ENCODE peak calls at places on chromosome 2, in six cellular contexts. E is breast epithelium; V is Peyer's patch; M is H9; D is naive thymus-derived CD4-positive, alpha-beta T cell; A is CD4-positive, CD25-positive, alpha-beta regulatory T cell. O is an unnamed sample. For H3K27me3 and H3K4me1, the result is how much of the 10 kb centered on the place peaks cover.

GRCh38 chr2:177525351-177525750 is 132.8 kb downstream of the AGPS start:
- DNase-seq in E (no peak), V (no peak), M (no peak), D (no peak), A (no peak), O (no peak)

GRCh38 chr2:27891820-27892105 is 1.2 kb downstream of the BABAM2 start:
- DNase-seq in E (no peak), V (no peak), M (no peak), D (no peak), A (no peak), O (no peak)

GRCh38 chr2:215879977-215880940 is 133.1 kb downstream of the MREG start:
- DNase-seq in E (no peak), V (no peak), M (no peak), D (no peak), A (no peak), O (no peak)

GRCh38 chr2:189559579-189560272 is 20.9 kb downstream of the SLC40A1 start:
- DNase-seq in E (no peak), V (no peak), M (no peak), D (no peak), A (no peak), O (no peak)

GRCh38 chr2:20958176-20958575 is 85.7 kb downstream of the APOB start:
- DNase-seq in E (no peak), V (no peak), M (no peak), D (no peak), A (no peak), O (no peak)

GRCh38 chr2:173271825-173272224 is 82.8 kb upstream of the CDCA7 start:
- DNase-seq in E (no peak), V (no peak), M (no peak), D (no peak), A (no peak), O (no peak)

GRCh38 chr2:120539937-120540718 is 194.2 kb downstream of the INHBB start:
- DNase-seq in E (peak), V (no peak), M (no peak), D (no peak), A (no peak), O (no peak)

GRCh38 chr2:53970095-53970897 is 497 bp downstream of the PSME4 start:
- DNase-seq in E (peak), V (no peak), M (peak), D (peak), A (peak), O (peak)

GRCh38 chr2:53053958-53054357 is 713.6 kb upstream of the CHAC2 start:
- DNase-seq in E (no peak), V (no peak), M (no peak), D (no peak), A (no peak), O (no peak)

GRCh38 chr2:174074831-174075230 is 109.7 kb upstream of the SP3 start:
- DNase-seq in E (no peak), V (no peak), M (no peak), D (no peak), A (no peak), O (no peak)

GRCh38 chr2:130759906-130760753 is 4.8 kb downstream of the AMER3 start:
- DNase-seq in E (no peak), V (no peak), M (no peak), D (no peak), A (no peak), O (no peak)

GRCh38 chr2:37459095-37459981 is 114.9 kb downstream of the QPCT start:
- DNase-seq in E (no peak), V (no peak), M (no peak), D (no peak), A (no peak), O (no peak)

GRCh38 chr2:131754929-131755720 is 227.4 kb downstream of the CCDC74A start:
- DNase-seq in E (no peak), V (no peak), M (no peak), D (no peak), A (no peak), O (no peak)

GRCh38 chr2:173898178-173898668 is 67.0 kb downstream of the SP3 start:
- DNase-seq in E (no peak), V (no peak), M (no peak), D (no peak), A (no peak), O (no peak)

GRCh38 chr2:136067465-136067864 is 50.5 kb downstream of the CXCR4 start:
- DNase-seq in E (peak), V (no peak), M (no peak), D (no peak), A (no peak), O (no peak)

GRCh38 chr2:144449028-144449406 is 70.9 kb downstream of the ZEB2 start:
- DNase-seq in E (no peak), V (peak), M (peak), D (no peak), A (no peak), O (peak)

GRCh38 chr2:46935071-46935470 is 19.5 kb upstream of the MCFD2 start:
- DNase-seq in E (no peak), V (no peak), M (no peak), D (no peak), A (no peak), O (no peak)

GRCh38 chr2:3037196-3038194 is 340.1 kb downstream of the EIPR1 start:
- DNase-seq in E (no peak), V (no peak), M (no peak), D (no peak), A (no peak), O (no peak)

GRCh38 chr2:150475479-150476212 is 11.8 kb downstream of the RND3 start:
- DNase-seq in E (no peak), V (no peak), M (no peak), D (no peak), A (no peak), O (no peak)

GRCh38 chr2:100730290-100730868 is 89.6 kb upstream of the NPAS2 start:
- DNase-seq in E (peak), V (peak), M (peak), D (peak), A (no peak), O (peak)

GRCh38 chr2:230940476-230940815 is 15.4 kb upstream of the GPR55 start:
- DNase-seq in E (peak), V (no peak), M (no peak), D (no peak), A (no peak), O (no peak)

GRCh38 chr2:25305197-25305596 is 36.5 kb downstream of the DNMT3A start:
- DNase-seq in E (no peak), V (no peak), M (no peak), D (no peak), A (no peak), O (peak)

GRCh38 chr2:8539743-8540551 is 141.9 kb upstream of the ID2 start:
- DNase-seq in E (peak), V (no peak), M (peak), D (no peak), A (no peak), O (no peak)

GRCh38 chr2:119485336-119486110 is 38.8 kb downstream of the SCTR start:
- DNase-seq in E (peak), V (no peak), M (no peak), D (no peak), A (no peak), O (no peak)

GRCh38 chr2:172342056-172342455 is 85.3 kb upstream of the ITGA6 start:
- DNase-seq in E (no peak), V (peak), M (no peak), D (no peak), A (no peak), O (no peak)

GRCh38 chr2:106104332-106105062 is 89.6 kb downstream of the UXS1 start:
- DNase-seq in E (peak), V (no peak), M (peak), D (peak), A (peak), O (peak)

GRCh38 chr2:71612581-71613520 is 159.5 kb downstream of the DYSF start:
- DNase-seq in E (peak), V (no peak), M (peak), D (no peak), A (no peak), O (no peak)

GRCh38 chr2:205957452-205958154 is 128.4 kb downstream of the INO80D start:
- DNase-seq in E (no peak), V (no peak), M (peak), D (no peak), A (no peak), O (no peak)

GRCh38 chr2:224843141-224843540 is 127.0 kb upstream of the CCDC195 start:
- DNase-seq in E (no peak), V (no peak), M (no peak), D (no peak), A (no peak), O (no peak)

GRCh38 chr2:215434447-215435260 is 1.2 kb downstream of the FN1 start:
- DNase-seq in E (no peak), V (no peak), M (no peak), D (no peak), A (no peak), O (no peak)

GRCh38 chr2:232772540-232772939 is 3.8 kb downstream of the KCNJ13 start:
- DNase-seq in E (no peak), V (no peak), M (no peak), D (no peak), A (no peak), O (no peak)

GRCh38 chr2:139518276-139518675 is 738.1 kb upstream of the NXPH2 start:
- DNase-seq in E (no peak), V (no peak), M (no peak), D (no peak), A (no peak), O (no peak)

GRCh38 chr2:101815739-101816391 is 118.4 kb downstream of the MAP4K4 start:
- DNase-seq in E (no peak), V (no peak), M (no peak), D (no peak), A (no peak), O (no peak)

GRCh38 chr2:100388703-100389102 is 28.8 kb downstream of the CHST10 start:
- DNase-seq in E (no peak), V (no peak), M (no peak), D (no peak), A (no peak), O (no peak)

GRCh38 chr2:486381-486780 is 190.8 kb downstream of the TMEM18 start:
- DNase-seq in E (no peak), V (no peak), M (no peak), D (no peak), A (no peak), O (no peak)
- H3K27me3 ChIP-seq in E (under half), V (under half), M (under half), D (under half), A (under half), O (under half)

DNA sequence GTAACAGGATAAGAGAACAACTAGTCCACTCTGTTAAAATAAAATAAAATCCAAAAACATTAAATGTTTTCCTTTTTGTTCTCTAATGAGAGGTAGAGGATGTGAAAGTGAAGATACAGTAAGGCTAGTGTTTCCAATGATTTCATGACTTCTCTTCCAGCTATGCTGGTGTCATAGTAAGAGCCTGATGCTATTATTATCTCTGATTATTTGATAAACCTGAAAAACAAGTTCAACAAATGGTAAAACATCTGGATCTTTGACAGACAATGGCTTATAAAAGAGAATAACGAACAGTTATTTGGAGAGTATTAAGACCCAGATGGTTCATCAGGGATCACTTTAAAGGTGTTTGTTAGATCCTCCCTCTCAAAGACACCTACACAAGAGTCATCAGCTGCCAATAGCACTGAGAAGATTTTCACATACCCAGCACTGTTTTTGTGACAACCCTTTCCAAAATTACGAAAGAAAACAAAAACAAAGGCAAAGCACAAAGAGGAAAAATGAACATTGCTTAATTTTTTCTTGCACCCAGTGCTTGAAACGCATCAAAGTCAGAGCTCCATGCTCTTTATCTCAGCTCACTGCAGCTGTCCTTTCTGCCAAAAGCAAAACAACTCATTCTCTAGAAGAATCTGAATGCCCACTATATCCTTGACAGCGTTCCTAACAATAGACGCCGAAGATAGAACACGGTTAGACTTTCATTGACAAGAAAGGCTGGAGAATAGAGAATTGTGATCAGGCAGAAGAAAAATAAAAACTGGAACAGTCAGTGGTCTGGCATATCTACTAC is 168.6 kb downstream of the SLC8A1 start:
- DNase-seq in E (no peak), V (no peak), M (no peak), D (no peak), A (no peak), O (peak)
- H3K4me1 ChIP-seq in E (under half), V (under half), M (under half), D (under half), A (under half), O (half or more)

GRCh38 chr2:218878486-218878885 is 2.2 kb upstream of the WNT10A start:
- DNase-seq in E (no peak), V (no peak), M (no peak), D (no peak), A (no peak), O (no peak)
- H3K27me3 ChIP-seq in E (under half), V (under half), M (half or more), D (under half), A (under half), O (under half)

GRCh38 chr2:158970522-158970855 is 2.0 kb downstream of the TANC1 start:
- DNase-seq in E (no peak), V (no peak), M (no peak), D (no peak), A (no peak), O (no peak)

GRCh38 chr2:158967731-158968395 is 577 bp upstream of the TANC1 start:
- DNase-seq in E (peak), V (peak), M (peak), D (no peak), A (no peak), O (no peak)

GRCh38 chr2:158968396-158969161 is at the start of gene TANC1:
- DNase-seq in E (peak), V (peak), M (peak), D (peak), A (no peak), O (no peak)

GRCh38 chr2:158969717-158970521 is 1.5 kb downstream of the TANC1 start:
- DNase-seq in E (peak), V (peak), M (peak), D (no peak), A (no peak), O (no peak)

GRCh38 chr2:158969162-158969716 is 799 bp downstream of the TANC1 start:
- DNase-seq in E (no peak), V (peak), M (no peak), D (no peak), A (no peak), O (no peak)
- H3K4me1 ChIP-seq in E (under half), V (under half), M (under half), D (under half), A (under half), O (under half)

O was measured in Karpas-422.